ENCODE peak calls at places on chromosome 3, in ten cellular contexts. U, D, K, O, B, R, T, N, E and F are unnamed samples.

GRCh38 chr3:195042741-195043611 is 228.0 kb downstream of the XXYLT1 start:
- DNase-seq in U (no peak), R (no peak), E (peak; percentile 33), T (peak; percentile 16), N (no peak), K (no peak), B (no peak), O (no peak), D (no peak), F (no peak)

GRCh38 chr3:38121832-38122461 is 15.0 kb downstream of the ACAA1 start:
- DNase-seq in N (no peak), U (no peak), T (peak; percentile 22), E (peak; percentile 48), R (no peak), D (no peak), B (no peak), O (no peak), K (no peak), F (peak; percentile 48)

GRCh38 chr3:159994182-159994581 is 5.5 kb downstream of the IL12A start:
- DNase-seq in D (no peak), E (no peak), R (no peak), N (no peak), O (no peak), U (no peak), K (no peak), T (no peak), B (peak; percentile 27), F (no peak)

GRCh38 chr3:136022518-136023263 is 57.2 kb downstream of the PPP2R3A start:
- DNase-seq in N (no peak), B (no peak), T (no peak), R (no peak), O (no peak), U (no peak), D (no peak), K (no peak), E (no peak), F (no peak)

GRCh38 chr3:42526616-42527367 is 24.3 kb downstream of the VIPR1 start:
- DNase-seq in D (no peak), U (no peak), T (no peak), E (no peak), O (no peak), N (no peak), B (no peak), K (no peak), R (peak; percentile 54), F (no peak)

GRCh38 chr3:177209509-177209908 is 12.2 kb upstream of the TBL1XR1 start:
- DNase-seq in B (no peak), U (no peak), R (no peak), O (no peak), T (no peak), K (no peak), D (no peak), E (no peak), N (no peak), F (no peak)

GRCh38 chr3:66297260-66297863 is 76.6 kb downstream of the SLC25A26 start:
- DNase-seq in D (no peak), E (no peak), T (no peak), B (peak; percentile 20), O (no peak), U (no peak), K (no peak), R (no peak), N (no peak), F (no peak)

GRCh38 chr3:101928890-101929289 is 79.6 kb downstream of the NFKBIZ start:
- DNase-seq in U (no peak), B (peak; percentile 55), E (no peak), K (no peak), D (no peak), R (no peak), O (no peak), T (no peak), N (no peak), F (no peak)

GRCh38 chr3:73081140-73081539 is 19.7 kb downstream of the EBLN2 start:
- DNase-seq in D (no peak), K (no peak), U (no peak), T (no peak), N (no peak), B (no peak), R (no peak), E (no peak), O (no peak), F (no peak)

GRCh38 chr3:140006331-140006730 is 71.3 kb downstream of the CLSTN2 start:
- DNase-seq in R (no peak), N (no peak), O (no peak), B (no peak), T (no peak), U (no peak), K (no peak), D (no peak), E (no peak), F (no peak)

GRCh38 chr3:63343674-63344073 is 65.6 kb downstream of the SYNPR start:
- DNase-seq in D (peak; percentile 83), K (peak; percentile 4), E (peak; percentile 67), R (no peak), N (peak; percentile 4), T (peak; percentile 67), B (peak; percentile 98), O (peak; percentile 76), U (peak; percentile 78), F (no peak)

GRCh38 chr3:100044369-100044768 is 69.9 kb downstream of the FILIP1L start:
- DNase-seq in T (no peak), B (no peak), E (no peak), K (no peak), N (peak; percentile 79), U (no peak), D (no peak), R (no peak), O (no peak), F (no peak)
- H3K4me1 ChIP-seq in T (peaks cover 44% of the 10 kb centered on the region), B (peaks cover 53% of the 10 kb centered on the region), E (no peaks in the 10 kb centered on the region), K (peaks cover 85% of the 10 kb centered on the region), N (peaks cover 26% of the 10 kb centered on the region), U (peaks cover 31% of the 10 kb centered on the region), D (peaks cover 57% of the 10 kb centered on the region), R (peaks cover 35% of the 10 kb centered on the region), O (peaks cover 89% of the 10 kb centered on the region), F (peaks cover 7% of the 10 kb centered on the region)

DNA sequence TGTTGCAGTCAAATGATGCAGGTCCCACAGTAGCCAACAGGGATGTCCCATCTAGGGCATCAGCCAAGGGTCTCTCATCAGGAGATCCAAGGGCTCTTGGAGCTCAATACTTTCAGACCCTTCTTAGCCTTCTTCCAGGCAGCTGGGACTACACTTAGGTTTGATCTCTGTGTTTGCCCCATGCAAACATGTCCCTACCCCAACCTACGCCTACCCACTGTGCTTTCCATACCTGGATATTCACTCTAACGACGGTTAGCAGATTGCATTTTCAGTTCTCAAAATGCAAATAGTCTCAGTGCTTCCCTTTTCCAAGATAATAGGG is 837 bp upstream of the CEP70 start:
- DNase-seq in D (no peak), O (no peak), T (no peak), U (no peak), B (no peak), N (no peak), R (no peak), E (no peak), K (no peak), F (no peak)
- H3K4me3 ChIP-seq in D (no peak overlapping the region), O (peak overlapping the region; percentile 86), T (peak overlapping the region; percentile 73), U (peak overlapping the region; percentile 84), B (no peak overlapping the region), N (peak overlapping the region; percentile 76), R (peak overlapping the region; percentile 66), E (peak overlapping the region; percentile 86), K (peak overlapping the region; percentile 82), F (no peak overlapping the region)

GRCh38 chr3:9388562-9389272 is 8.7 kb upstream of the SETD5 start:
- DNase-seq in D (no peak), B (no peak), K (no peak), E (no peak), T (no peak), U (no peak), N (no peak), R (no peak), O (no peak), F (no peak)

GRCh38 chr3:9390265-9390888 is 7.0 kb upstream of the SETD5 start:
- DNase-seq in D (no peak), N (no peak), O (no peak), B (no peak), K (no peak), T (no peak), R (no peak), E (no peak), U (no peak), F (no peak)

GRCh38 chr3:9388142-9388541 is 9.3 kb upstream of the SETD5 start:
- DNase-seq in N (no peak), R (no peak), T (no peak), D (no peak), U (no peak), K (no peak), B (no peak), E (no peak), O (no peak), F (no peak)

GRCh38 chr3:9395570-9396300 is 1.7 kb upstream of the SETD5 start:
- DNase-seq in U (no peak), B (no peak), T (no peak), R (no peak), N (no peak), K (no peak), E (no peak), D (no peak), O (no peak), F (no peak)

GRCh38 chr3:9392041-9392440 is 5.4 kb upstream of the SETD5 start:
- DNase-seq in U (no peak), E (no peak), D (no peak), O (no peak), B (no peak), R (no peak), K (no peak), N (no peak), T (no peak), F (no peak)
- H3K4me1 ChIP-seq in U (peaks cover 20% of the 10 kb centered on the region), E (no peaks in the 10 kb centered on the region), D (peaks cover 35% of the 10 kb centered on the region), O (peaks cover 49% of the 10 kb centered on the region), B (peaks cover 5% of the 10 kb centered on the region), R (peaks cover 23% of the 10 kb centered on the region), K (peaks cover 28% of the 10 kb centered on the region), N (peaks cover 39% of the 10 kb centered on the region), T (peaks cover 34% of the 10 kb centered on the region), F (peaks cover 31% of the 10 kb centered on the region)

GRCh38 chr3:125317761-125318496 is 57.2 kb downstream of the ZNF148 start:
- DNase-seq in O (no peak), U (no peak), N (no peak), K (no peak), D (no peak), E (no peak), T (no peak), B (no peak), R (no peak), F (no peak)
- H3K4me3 ChIP-seq in O (no peak overlapping the region), U (no peak overlapping the region), N (no peak overlapping the region), K (no peak overlapping the region), D (no peak overlapping the region), E (no peak overlapping the region), T (no peak overlapping the region), B (no peak overlapping the region), R (no peak overlapping the region), F (no peak overlapping the region)